ENCODE peak calls at places on chromosomes 5 and 9, in five cellular contexts. I is neuronal stem cell; T is stimulated activated CD4-positive, alpha-beta T cell treated with anti-CD3 and anti-CD28 coated beads, Interleukin-1b, Interleukin-23, amount 100 ng/mL, for 4 hours; H is erythroblast; Y is GM12891. L is an unnamed sample.

GRCh38 chr9:95005276-95006141 is 279.0 kb downstream of the AOPEP start:
- DNase-seq in H (no peak), I (no peak), T (no peak), Y (no peak), L (no peak)

GRCh38 chr9:91186311-91187101 is 175.2 kb downstream of the AUH start:
- DNase-seq in I (no peak), H (peak), Y (no peak), T (no peak), L (no peak)

GRCh38 chr5:87020099-87020934 is 247.4 kb upstream of the RASA1 start:
- DNase-seq in Y (peak), H (no peak), T (no peak), I (peak), L (peak)

GRCh38 chr5:44875661-44876250 is 67.0 kb downstream of the MRPS30 start:
- DNase-seq in I (no peak), T (peak), H (no peak), Y (peak), L (no peak)

GRCh38 chr5:175857986-175858385 is 13.4 kb upstream of the CPLX2 start:
- DNase-seq in I (no peak), H (no peak), Y (no peak), T (no peak), L (no peak)

GRCh38 chr9:38278931-38279532 is 113.5 kb upstream of the ALDH1B1 start:
- DNase-seq in I (no peak), H (no peak), Y (no peak), T (no peak), L (no peak)

GRCh38 chr9:86405926-86406325 is 51.7 kb upstream of the TUT7 start:
- DNase-seq in T (no peak), I (no peak), Y (no peak), H (no peak), L (no peak)

GRCh38 chr5:179273074-179273435 is 72.2 kb downstream of the ADAMTS2 start:
- DNase-seq in I (no peak), H (no peak), T (no peak), Y (no peak), L (no peak)

GRCh38 chr5:151611127-151611775 is 20.1 kb upstream of the FAT2 start:
- DNase-seq in H (no peak), Y (no peak), I (no peak), T (no peak), L (no peak)

GRCh38 chr9:34139477-34140146 is 13.1 kb upstream of the DCAF12 start:
- DNase-seq in I (no peak), T (no peak), Y (no peak), H (peak), L (no peak)